ENCODE peak calls at places on chromosomes 3 and 15, in four cellular contexts. N, K, T and I are unnamed samples.

GRCh38 chr15:72947709-72948108 is 104.6 kb upstream of the NEO1 start:
- DNase-seq in K (no peak), N (no peak), T (no peak), I (no peak)

GRCh38 chr3:58013973-58014649 is 5.9 kb downstream of the FLNB start:
- DNase-seq in T (no peak), N (no peak), K (no peak), I (no peak)

GRCh38 chr15:83487519-83487918 is 40.4 kb downstream of the SH3GL3 start:
- DNase-seq in K (no peak), N (no peak), T (no peak), I (no peak)

GRCh38 chr3:90016492-90017065 is 909.2 kb downstream of the EPHA3 start:
- DNase-seq in N (no peak), T (no peak), K (no peak), I (no peak)

GRCh38 chr15:76353023-76353577 is 16.5 kb downstream of the ISL2 start:
- DNase-seq in K (no peak), T (no peak), N (no peak), I (no peak)

GRCh38 chr3:108152261-108152660 is 61.4 kb upstream of the CD47 start:
- DNase-seq in T (no peak), N (no peak), K (no peak), I (no peak)

GRCh38 chr3:45082139-45082538 is 56.0 kb downstream of the CLEC3B start:
- DNase-seq in T (no peak), N (no peak), K (no peak), I (no peak)

GRCh38 chr3:120470870-120471269 is 20.1 kb upstream of the FSTL1 start:
- DNase-seq in T (no peak), K (no peak), N (no peak), I (no peak)

GRCh38 chr3:148727242-148727641 is 29.5 kb downstream of the AGTR1 start:
- DNase-seq in K (no peak), N (peak; percentile 30), T (no peak), I (peak; percentile 49)

GRCh38 chr15:43225201-43225949 is 4.6 kb upstream of the EPB42 start:
- DNase-seq in K (peak; percentile 56), T (peak; percentile 45), N (peak; percentile 63), I (peak; percentile 56)

GRCh38 chr3:196969001-196969659 is 497 bp upstream of the PIGZ start:
- DNase-seq in T (no peak), K (peak; percentile 61), N (no peak), I (no peak)

GRCh38 chr15:71143373-71144310 is 28.4 kb downstream of the THSD4 start:
- DNase-seq in T (no peak), K (no peak), N (peak; percentile 38), I (no peak)

GRCh38 chr3:8324727-8325126 is 176.9 kb upstream of the LMCD1 start:
- DNase-seq in K (no peak), N (peak; percentile 27), T (no peak), I (peak; percentile 40)

GRCh38 chr3:194220776-194221735 is 85.1 kb downstream of the HES1 start:
- DNase-seq in N (no peak), K (no peak), T (no peak), I (no peak)

GRCh38 chr15:27449940-27450339 is 479.0 kb downstream of the GABRG3 start:
- DNase-seq in N (no peak), T (no peak), K (no peak), I (no peak)

GRCh38 chr3:153818338-153818737 is 302.9 kb upstream of the ARHGEF26 start:
- DNase-seq in T (no peak), N (no peak), K (no peak), I (no peak)
- TF ChIP-seq RAD21 in T (no peak), N (no peak), K (no peak), I (no peak)

DNA sequence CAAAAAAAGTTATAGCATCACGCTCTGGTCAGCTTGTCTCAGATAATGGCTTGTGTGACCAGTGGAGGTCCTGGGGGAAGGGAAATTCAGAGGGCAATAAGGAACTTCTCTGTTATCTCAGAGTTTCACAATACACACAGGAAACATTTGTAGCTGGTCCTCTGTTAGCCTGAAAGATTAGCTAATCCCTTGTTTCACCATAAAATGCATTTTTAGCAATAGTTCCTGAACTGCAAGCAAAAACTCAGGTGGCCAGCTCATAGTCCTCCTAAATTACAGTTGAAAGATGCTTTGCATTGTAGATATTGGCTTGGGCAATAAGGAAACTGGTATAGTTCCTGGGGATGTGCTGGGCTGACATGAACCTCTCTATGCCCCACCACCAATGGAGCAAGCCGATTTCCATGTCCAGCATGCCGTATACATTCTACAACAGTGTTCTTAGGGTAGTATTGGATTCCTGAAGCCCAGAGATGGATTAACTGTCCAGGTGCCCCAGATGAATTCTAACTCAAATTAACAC is 141.5 kb upstream of the TBL1XR1 start:
- DNase-seq in K (peak; percentile 83), T (no peak), N (peak; percentile 95), I (no peak)
- TF ChIP-seq ZBTB33 in K (no peak), T (no peak), N (peak; percentile 52), I (no peak)

DNA sequence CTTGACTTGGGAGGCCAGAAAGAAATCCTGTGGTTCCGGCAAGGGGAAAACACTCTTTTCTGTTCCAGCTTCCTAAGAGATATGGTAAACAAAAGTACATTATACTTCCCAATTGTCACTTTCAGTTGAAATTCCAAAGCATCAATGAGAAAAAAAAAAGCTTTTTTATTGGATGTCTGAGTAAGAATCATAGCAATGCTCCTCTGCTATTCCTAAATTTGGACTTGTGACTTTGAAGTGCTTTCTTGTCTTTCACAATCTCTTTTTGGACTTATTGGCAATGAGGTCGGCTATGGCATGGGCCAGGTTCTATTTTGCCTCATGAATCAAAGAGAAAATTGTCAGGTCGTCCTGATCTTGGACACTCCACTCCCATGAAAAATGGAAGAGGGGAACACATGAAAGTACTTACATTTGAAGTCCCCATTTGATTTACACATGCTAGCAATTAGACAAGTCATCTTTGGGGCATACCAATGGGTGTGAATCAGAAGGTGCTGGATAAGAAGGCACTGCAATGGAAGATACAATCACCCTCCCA is 170.5 kb downstream of the GREM1 start:
- DNase-seq in T (no peak), K (no peak), N (no peak), I (no peak)
- TF ChIP-seq SRF in T (no peak), K (no peak), N (no peak), I (no peak)

GRCh38 chr3:23319913-23320312 is 116.8 kb downstream of the UBE2E2 start:
- DNase-seq in N (no peak), T (no peak), K (no peak), I (no peak)
- TF ChIP-seq RAD21 in N (no peak), T (no peak), K (no peak), I (no peak)